ENCODE peak calls at places on chromosomes 2 and 18, in nine cellular contexts. V is OCI-LY7, I is HCT116, E is SK-N-SH, K is PC-3, M is GM23248, Q is MM.1S, A is hepatocyte, S is neural progenitor cell. L is an unnamed sample.
A peak's percentile ranks its signal among the peaks of the same experiment; 100 is the strongest.

GRCh38 chr2:147082850-147083522 is 761.8 kb upstream of the ACVR2A start:
- DNase-seq in V (peak; percentile 44), I (peak; percentile 72), E (peak; percentile 19), K (peak; percentile 87), M (peak; percentile 72), Q (peak; percentile 76), A (peak; percentile 67), S (peak; percentile 77), L (peak; percentile 89)

GRCh38 chr2:109272461-109272860 is 143.5 kb downstream of the SH3RF3 start:
- DNase-seq in V (no peak), I (no peak), E (peak; percentile 46), K (no peak), M (no peak), Q (no peak), A (no peak), S (no peak), L (no peak)

GRCh38 chr2:23312996-23313606 is 71.9 kb upstream of the KLHL29 start:
- DNase-seq in V (peak; percentile 42), I (peak; percentile 15), E (peak; percentile 66), K (peak; percentile 25), M (no peak), Q (no peak), A (peak; percentile 22), S (peak; percentile 69), L (peak; percentile 84)

GRCh38 chr2:131058905-131059304 is 34.4 kb downstream of the FAM168B start:
- DNase-seq in V (no peak), I (no peak), E (no peak), K (no peak), M (no peak), Q (no peak), A (no peak), S (no peak), L (no peak)

GRCh38 chr2:210224660-210225460 is at the start of gene ACADL:
- DNase-seq in V (no peak), I (no peak), E (peak; percentile 89), K (peak; percentile 22), M (peak; percentile 62), Q (no peak), A (peak; percentile 76), S (peak; percentile 77), L (peak; percentile 78)

GRCh38 chr2:69645026-69645425 is 1.5 kb upstream of the AAK1 start:
- DNase-seq in V (peak; percentile 12), I (no peak), E (no peak), K (peak; percentile 13), M (peak; percentile 44), Q (no peak), A (no peak), S (no peak), L (peak; percentile 25)

GRCh38 chr18:74498712-74499629 is 2.8 kb downstream of the CNDP2 start:
- DNase-seq in V (peak; percentile 64), I (no peak), E (no peak), K (no peak), M (peak; percentile 42), Q (peak; percentile 89), A (no peak), S (no peak), L (no peak)

GRCh38 chr2:3870222-3870621 is 166.8 kb downstream of the DCDC2C start:
- DNase-seq in V (no peak), I (no peak), E (no peak), K (no peak), M (no peak), Q (no peak), A (no peak), S (no peak), L (no peak)

GRCh38 chr18:57275111-57275510 is 77.2 kb upstream of the ST8SIA3 start:
- DNase-seq in V (no peak), I (no peak), E (no peak), K (no peak), M (no peak), Q (no peak), A (no peak), S (no peak), L (no peak)

GRCh38 chr2:102126169-102126568 is 16.4 kb upstream of the IL1R1 start:
- DNase-seq in V (no peak), I (no peak), E (no peak), K (no peak), M (no peak), Q (no peak), A (no peak), S (no peak), L (no peak)

GRCh38 chr2:18949871-18950597 is 360.7 kb upstream of the NT5C1B start:
- DNase-seq in V (no peak), I (no peak), E (peak; percentile 15), K (peak; percentile 60), M (peak; percentile 83), Q (no peak), A (peak; percentile 51), S (no peak), L (no peak)

GRCh38 chr2:214244847-214245246 is 166.0 kb upstream of the VWC2L start:
- DNase-seq in V (no peak), I (no peak), E (no peak), K (peak; percentile 24), M (peak; percentile 50), Q (no peak), A (no peak), S (no peak), L (peak; percentile 68)

GRCh38 chr2:66303471-66303870 is 131.5 kb upstream of the MEIS1 start:
- DNase-seq in V (no peak), I (no peak), E (no peak), K (no peak), M (no peak), Q (peak; percentile 58), A (no peak), S (no peak), L (no peak)

GRCh38 chr2:236682651-236683422 is 113.2 kb downstream of the ACKR3 start:
- DNase-seq in V (no peak), I (no peak), E (no peak), K (peak; percentile 51), M (peak; percentile 32), Q (no peak), A (no peak), S (no peak), L (no peak)

GRCh38 chr2:103788346-103788745 is 1026.5 kb downstream of the TMEM182 start:
- DNase-seq in V (no peak), I (no peak), E (no peak), K (no peak), M (no peak), Q (no peak), A (peak; percentile 5), S (peak; percentile 18), L (peak; percentile 4)

GRCh38 chr2:150477347-150477746 is 10.1 kb downstream of the RND3 start:
- DNase-seq in V (no peak), I (no peak), E (no peak), K (peak; percentile 60), M (peak; percentile 62), Q (no peak), A (peak; percentile 79), S (no peak), L (no peak)

GRCh38 chr2:40096360-40096759 is 317.3 kb upstream of the THUMPD2 start:
- DNase-seq in V (no peak), I (no peak), E (no peak), K (peak; percentile 81), M (peak; percentile 31), Q (no peak), A (no peak), S (no peak), L (no peak)
- TF ChIP-seq EZH2phosphoT487 in V (no peak), I (no peak), E (no peak), K (no peak), M (no peak), Q (no peak), A (no peak), S (no peak), L (no peak)

GRCh38 chr2:152359573-152360363 is 24.8 kb downstream of the FMNL2 start:
- DNase-seq in V (no peak), I (no peak), E (no peak), K (no peak), M (no peak), Q (no peak), A (no peak), S (no peak), L (no peak)
- H4K20me1 ChIP-seq in V (no peaks in the 10 kb centered on the region), I (no peaks in the 10 kb centered on the region), E (peaks cover 4% of the 10 kb centered on the region), K (no peaks in the 10 kb centered on the region), M (no peaks in the 10 kb centered on the region), Q (no peaks in the 10 kb centered on the region), A (no peaks in the 10 kb centered on the region), S (peaks cover 59% of the 10 kb centered on the region), L (peaks cover 24% of the 10 kb centered on the region)

GRCh38 chr18:9878095-9878494 is 7.7 kb upstream of the TXNDC2 start:
- DNase-seq in V (no peak), I (no peak), E (no peak), K (no peak), M (no peak), Q (no peak), A (no peak), S (no peak), L (no peak)

GRCh38 chr18:9876523-9876866 is 9.3 kb upstream of the TXNDC2 start:
- DNase-seq in V (no peak), I (no peak), E (no peak), K (no peak), M (no peak), Q (no peak), A (no peak), S (no peak), L (no peak)

GRCh38 chr18:9878783-9879242 is 7.0 kb upstream of the TXNDC2 start:
- DNase-seq in V (no peak), I (no peak), E (no peak), K (no peak), M (no peak), Q (no peak), A (no peak), S (no peak), L (no peak)

GRCh38 chr18:9877655-9878014 is 8.1 kb upstream of the TXNDC2 start:
- DNase-seq in V (no peak), I (no peak), E (no peak), K (no peak), M (no peak), Q (no peak), A (no peak), S (no peak), L (no peak)

DNA sequence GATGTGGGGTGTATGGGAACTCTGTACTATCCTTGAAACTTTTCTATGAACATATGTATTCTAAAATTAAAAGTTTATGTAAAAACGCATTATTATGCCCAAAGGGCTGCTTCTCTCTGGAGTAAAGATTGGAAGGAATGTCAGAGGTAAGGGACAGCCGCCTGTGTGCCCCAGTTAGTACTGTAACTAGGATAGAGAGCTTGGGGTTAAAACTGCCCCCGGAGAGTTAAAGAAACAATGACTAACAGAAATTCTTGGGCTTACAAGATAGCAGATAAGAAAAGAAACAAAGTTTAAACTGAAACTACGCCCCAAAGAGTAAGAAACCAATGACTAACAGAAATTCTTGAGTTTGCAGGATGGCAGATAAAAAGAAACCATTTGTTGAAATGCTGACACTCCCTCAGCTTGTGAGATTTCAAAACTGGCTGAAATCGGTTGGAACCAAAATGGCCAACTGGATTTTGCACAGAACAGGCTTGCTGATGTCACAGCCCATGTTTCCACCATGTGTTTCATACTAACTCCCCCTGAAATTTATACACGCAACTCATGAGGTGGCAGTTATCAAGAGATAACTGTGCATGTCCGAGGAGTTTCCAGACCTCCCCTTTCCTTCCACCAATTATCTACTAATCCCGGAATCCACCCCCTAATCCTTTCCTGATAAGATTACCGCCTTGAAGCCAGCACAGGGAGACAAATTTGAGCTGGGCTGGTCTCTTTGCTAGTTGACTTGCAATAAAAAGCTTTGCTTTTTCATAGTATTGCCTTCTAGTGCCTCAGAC is 8.7 kb upstream of the TXNDC2 start:
- DNase-seq in V (no peak), I (peak; percentile 40), E (peak; percentile 20), K (peak; percentile 13), M (peak; percentile 89), Q (peak; percentile 69), A (peak; percentile 88), S (peak; percentile 66), L (peak; percentile 27)
- TF ChIP-seq EZH2phosphoT487 in V (no peak), I (no peak), E (no peak), K (no peak), M (no peak), Q (no peak), A (no peak), S (no peak), L (no peak)

GRCh38 chr2:241562269-241562891 is 3.8 kb downstream of the BOK start:
- DNase-seq in V (no peak), I (no peak), E (no peak), K (peak; percentile 68), M (no peak), Q (no peak), A (no peak), S (no peak), L (no peak)
- H4K20me1 ChIP-seq in V (no peaks in the 10 kb centered on the region), I (no peaks in the 10 kb centered on the region), E (no peaks in the 10 kb centered on the region), K (no peaks in the 10 kb centered on the region), M (no peaks in the 10 kb centered on the region), Q (no peaks in the 10 kb centered on the region), A (no peaks in the 10 kb centered on the region), S (peaks cover 6% of the 10 kb centered on the region), L (peaks cover 14% of the 10 kb centered on the region)

L was measured in GM23338.